ENCODE peak calls at places on chromosomes 12 and 14, in five cellular contexts. M is cardiac muscle cell, O is nucleus accumbens, F is HuH-7, T is left kidney. Y is an unnamed sample.

GRCh38 chr12:112182499-112182898 is 57.1 kb downstream of the TRAFD1 start:
- DNase-seq in M (no peak), O (peak), F (no peak), T (no peak), Y (no peak)

GRCh38 chr12:40953076-40953475 is 235.0 kb upstream of the PDZRN4 start:
- DNase-seq in M (no peak), O (no peak), F (no peak), T (no peak), Y (no peak)

GRCh38 chr14:90521121-90521929 is 124.5 kb downstream of the CALM1 start:
- DNase-seq in M (peak), O (no peak), F (no peak), T (no peak), Y (no peak)

GRCh38 chr12:123269395-123269892 is 2.2 kb downstream of the CDK2AP1 start:
- DNase-seq in M (peak), O (peak), F (no peak), T (peak), Y (peak)

GRCh38 chr14:89237923-89238529 is 179.0 kb downstream of the FOXN3 start:
- DNase-seq in M (no peak), O (no peak), F (no peak), T (peak), Y (no peak)

GRCh38 chr14:99519931-99520421 is 38.8 kb downstream of the CCNK start:
- DNase-seq in M (no peak), O (no peak), F (no peak), T (no peak), Y (no peak)

GRCh38 chr14:75542585-75543091 is 20.4 kb downstream of the BATF start:
- DNase-seq in M (peak), O (no peak), F (no peak), T (peak), Y (peak)

GRCh38 chr14:82725188-82725587 is 1191.5 kb upstream of the SEL1L start:
- DNase-seq in M (no peak), O (no peak), F (no peak), T (no peak), Y (no peak)

GRCh38 chr14:76352639-76353281 is 23.2 kb upstream of the ESRRB start:
- DNase-seq in M (peak), O (no peak), F (peak), T (peak), Y (peak)

GRCh38 chr14:33218030-33218429 is 279.4 kb downstream of the NPAS3 start:
- DNase-seq in M (no peak), O (no peak), F (no peak), T (no peak), Y (no peak)

GRCh38 chr12:78802593-78802992 is 62.0 kb upstream of the SYT1 start:
- DNase-seq in M (no peak), O (no peak), F (no peak), T (no peak), Y (no peak)

GRCh38 chr12:6038160-6038559 is 86.3 kb downstream of the VWF start:
- DNase-seq in M (peak), O (no peak), F (peak), T (peak), Y (no peak)

GRCh38 chr12:96047621-96048211 is 12.3 kb upstream of the LTA4H start:
- DNase-seq in M (no peak), O (no peak), F (no peak), T (peak), Y (no peak)

GRCh38 chr14:36661506-36662257 is at the start of gene PAX9:
- DNase-seq in M (peak), O (no peak), F (peak), T (peak), Y (peak)

GRCh38 chr14:61360796-61361526 is 39.6 kb downstream of the PRKCH start:
- DNase-seq in M (no peak), O (no peak), F (no peak), T (no peak), Y (no peak)

GRCh38 chr12:88172844-88173407 is 30.8 kb downstream of the TMTC3 start:
- DNase-seq in M (no peak), O (no peak), F (no peak), T (no peak), Y (no peak)

GRCh38 chr14:75484711-75485429 is 37.4 kb upstream of the BATF start:
- DNase-seq in M (no peak), O (no peak), F (no peak), T (no peak), Y (no peak)

GRCh38 chr14:81268016-81268416 is 47.3 kb upstream of the GTF2A1 start:
- DNase-seq in M (no peak), O (no peak), F (no peak), T (peak), Y (no peak)

Y was measured in right cardiac atrium.